ENCODE peak calls at places on chromosome 12, in six cellular contexts. K, J, I, H, P and M are unnamed samples.

GRCh38 chr12:4984971-4985370 is 58.7 kb upstream of the KCNA5 start:
- DNase-seq in I (no peak), K (no peak), J (no peak), H (no peak), P (no peak), M (no peak)

GRCh38 chr12:121224591-121224990 is 14.7 kb downstream of the P2RX4 start:
- DNase-seq in P (no peak), J (no peak), I (no peak), H (no peak), K (no peak), M (no peak)

GRCh38 chr12:3628629-3629028 is 124.3 kb downstream of the CRACR2A start:
- DNase-seq in I (no peak), J (no peak), H (no peak), P (no peak), K (no peak), M (no peak)

GRCh38 chr12:14239350-14239934 is 126.0 kb upstream of the ATF7IP start:
- DNase-seq in P (peak), H (peak), I (no peak), J (no peak), K (no peak), M (no peak)

GRCh38 chr12:73057428-73057827 is 785.3 kb downstream of the TRHDE start:
- DNase-seq in J (no peak), K (no peak), I (no peak), H (no peak), P (no peak), M (no peak)

GRCh38 chr12:75825686-75826085 is 205.9 kb downstream of the PHLDA1 start:
- DNase-seq in P (no peak), J (no peak), I (no peak), K (no peak), H (no peak), M (no peak)

GRCh38 chr12:3772380-3772779 is 19.5 kb upstream of the CRACR2A start:
- DNase-seq in K (no peak), I (no peak), P (no peak), J (no peak), H (no peak), M (no peak)

GRCh38 chr12:29882771-29883315 is 99.1 kb upstream of the TMTC1 start:
- DNase-seq in K (no peak), I (no peak), P (no peak), J (no peak), H (no peak), M (no peak)

GRCh38 chr12:106345739-106346138 is 11.8 kb upstream of the POLR3B start:
- DNase-seq in I (no peak), H (peak), J (no peak), P (no peak), K (peak), M (no peak)

GRCh38 chr12:1949771-1950470 is 31.5 kb upstream of the CACNA2D4 start:
- DNase-seq in I (no peak), J (no peak), P (no peak), H (no peak), K (no peak), M (no peak)

GRCh38 chr12:39145175-39145999 is 240.0 kb upstream of the CPNE8 start:
- DNase-seq in K (no peak), J (peak), H (no peak), P (no peak), I (no peak), M (no peak)

GRCh38 chr12:128872303-128872702 is 19.0 kb downstream of the GLT1D1 start:
- DNase-seq in K (no peak), P (no peak), I (no peak), J (no peak), H (no peak), M (no peak)

GRCh38 chr12:59452746-59453145 is 143.1 kb upstream of the SLC16A7 start:
- DNase-seq in P (no peak), K (no peak), I (no peak), J (no peak), H (no peak), M (no peak)

GRCh38 chr12:44829045-44829444 is 47.1 kb downstream of the NELL2 start:
- DNase-seq in K (no peak), H (no peak), J (no peak), I (no peak), P (no peak), M (no peak)

GRCh38 chr12:28925726-28926376 is 223.2 kb upstream of the FAR2 start:
- DNase-seq in J (no peak), K (no peak), I (no peak), P (no peak), H (no peak), M (no peak)

GRCh38 chr12:57965766-57966165 is 24.4 kb downstream of the ATP23 start:
- DNase-seq in K (peak), I (no peak), H (peak), J (no peak), P (no peak), M (no peak)

GRCh38 chr12:25960176-25960575 is 1.7 kb downstream of the RASSF8 start:
- DNase-seq in K (no peak), H (no peak), I (no peak), J (no peak), P (no peak), M (no peak)

GRCh38 chr12:89777685-89778379 is 69.2 kb upstream of the ATP2B1 start:
- DNase-seq in I (no peak), H (no peak), P (no peak), J (no peak), K (no peak), M (no peak)

GRCh38 chr12:53097564-53098353 is at the start of gene IGFBP6:
- DNase-seq in P (no peak), I (no peak), K (peak), J (no peak), H (no peak), M (no peak)

GRCh38 chr12:83016226-83016835 is 329.6 kb downstream of the TMTC2 start:
- DNase-seq in H (peak), P (no peak), I (no peak), J (no peak), K (peak), M (no peak)

GRCh38 chr12:76670776-76671175 is 93.1 kb upstream of the ZDHHC17 start:
- DNase-seq in I (no peak), H (no peak), K (no peak), J (no peak), P (no peak), M (no peak)

GRCh38 chr12:89706551-89707348 is 1.9 kb downstream of the ATP2B1 start:
- DNase-seq in P (no peak), I (no peak), H (no peak), K (no peak), J (no peak), M (no peak)

GRCh38 chr12:124625867-124626675 is 58.7 kb upstream of the NCOR2 start:
- DNase-seq in J (no peak), I (no peak), H (peak), K (peak), P (no peak), M (no peak)

GRCh38 chr12:48157889-48158370 is 615 bp upstream of the ASB8 start:
- DNase-seq in I (no peak), J (no peak), H (no peak), P (no peak), K (peak), M (no peak)

GRCh38 chr12:90153827-90154226 is 445.2 kb upstream of the ATP2B1 start:
- DNase-seq in J (no peak), K (no peak), H (no peak), I (no peak), P (no peak), M (no peak)

GRCh38 chr12:58388261-58388660 is 446.9 kb downstream of the ATP23 start:
- DNase-seq in H (no peak), J (no peak), P (no peak), K (no peak), I (no peak), M (no peak)

GRCh38 chr12:12993367-12993766 is 6.7 kb downstream of the HEBP1 start:
- DNase-seq in H (no peak), P (no peak), J (no peak), I (no peak), K (no peak), M (no peak)

GRCh38 chr12:12996235-12996634 is 3.8 kb downstream of the HEBP1 start:
- DNase-seq in H (no peak), K (no peak), P (no peak), I (no peak), J (no peak), M (no peak)

GRCh38 chr12:12990700-12991468 is 9.2 kb downstream of the HEBP1 start:
- DNase-seq in H (no peak), K (no peak), P (no peak), I (no peak), J (no peak), M (no peak)

GRCh38 chr12:12995088-12995487 is 5.0 kb downstream of the HEBP1 start:
- DNase-seq in H (no peak), I (no peak), J (no peak), K (no peak), P (no peak), M (no peak)

DNA sequence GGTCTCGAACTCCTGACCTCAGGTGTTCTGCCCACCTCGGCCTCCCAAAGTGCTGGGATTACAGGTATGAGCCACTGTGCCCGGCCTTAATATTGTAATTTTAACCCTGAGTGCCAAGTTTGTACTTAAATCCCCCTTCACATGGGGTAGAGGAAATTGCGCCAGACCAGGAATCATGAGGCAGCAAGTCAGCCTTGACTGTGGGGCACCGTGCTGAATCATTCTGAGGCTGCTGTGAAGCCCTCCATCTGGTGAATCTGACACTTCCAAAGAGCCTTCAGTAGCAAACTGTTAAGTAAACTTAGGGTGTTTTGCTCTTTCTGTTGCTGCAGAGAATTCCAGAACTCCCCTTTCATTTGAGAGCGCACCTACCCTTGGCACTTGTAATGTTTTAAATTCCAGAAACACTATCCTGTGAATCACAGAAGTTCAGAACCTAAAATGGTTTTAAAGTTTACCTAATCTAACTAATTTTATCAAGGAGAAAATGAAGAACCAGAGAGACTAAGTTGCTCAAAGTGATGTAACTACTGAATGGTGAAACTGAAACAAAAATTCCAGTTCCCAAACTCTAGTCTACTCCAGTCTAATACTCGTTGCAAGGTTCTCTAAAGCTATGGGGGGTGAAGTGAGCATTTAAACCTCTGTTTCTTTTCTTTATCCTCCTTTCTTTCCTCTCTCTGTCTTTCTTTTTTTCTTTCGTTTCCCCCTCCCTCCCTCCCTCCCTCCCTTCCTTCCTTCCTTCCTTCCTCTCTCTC is 7.5 kb downstream of the HEBP1 start:
- DNase-seq in J (no peak), K (peak), I (no peak), H (peak), P (no peak), M (no peak)
- TF ChIP-seq POLR2A in J (no peak), K (no peak), I (no peak), H (no peak), P (no peak), M (no peak)

GRCh38 chr12:10354502-10354901 is 35.3 kb downstream of the KLRK1 start:
- DNase-seq in J (no peak), P (no peak), I (no peak), K (no peak), H (peak), M (no peak)
- TF ChIP-seq TAF1 in J (no peak), P (no peak), I (no peak), K (no peak), H (no peak), M (no peak)

DNA sequence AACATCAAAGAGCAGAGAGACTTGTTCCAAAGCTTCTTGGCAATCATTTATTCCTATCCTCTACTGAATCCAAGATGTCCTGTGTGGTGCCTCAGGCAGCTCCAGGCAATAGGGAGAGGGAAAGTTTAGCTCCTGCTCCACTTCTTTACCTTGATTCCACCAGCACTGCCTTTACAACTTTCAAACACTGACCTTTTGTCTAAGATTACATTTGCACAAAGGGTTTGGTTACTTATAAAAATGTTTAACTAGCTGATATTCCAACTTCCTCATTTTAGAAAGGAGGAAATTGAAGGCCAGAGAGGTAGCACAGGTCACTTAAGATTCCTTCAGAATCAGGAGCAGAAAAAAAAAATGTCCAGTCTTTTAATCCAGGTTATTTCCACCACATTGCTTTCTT is 192.7 kb downstream of the BTG1 start:
- DNase-seq in H (no peak), I (no peak), P (no peak), K (no peak), J (no peak), M (no peak)
- TF ChIP-seq POLR2AphosphoS5 in H (no peak), I (no peak), P (no peak), K (no peak), J (no peak), M (no peak)

GRCh38 chr12:105107497-105108371 is at the start of gene WASHC4:
- DNase-seq in P (peak), H (peak), J (peak), K (peak), I (peak), M (peak)
- TF ChIP-seq POLR2A in P (peak), H (peak), J (peak), K (peak), I (peak), M (peak)

DNA sequence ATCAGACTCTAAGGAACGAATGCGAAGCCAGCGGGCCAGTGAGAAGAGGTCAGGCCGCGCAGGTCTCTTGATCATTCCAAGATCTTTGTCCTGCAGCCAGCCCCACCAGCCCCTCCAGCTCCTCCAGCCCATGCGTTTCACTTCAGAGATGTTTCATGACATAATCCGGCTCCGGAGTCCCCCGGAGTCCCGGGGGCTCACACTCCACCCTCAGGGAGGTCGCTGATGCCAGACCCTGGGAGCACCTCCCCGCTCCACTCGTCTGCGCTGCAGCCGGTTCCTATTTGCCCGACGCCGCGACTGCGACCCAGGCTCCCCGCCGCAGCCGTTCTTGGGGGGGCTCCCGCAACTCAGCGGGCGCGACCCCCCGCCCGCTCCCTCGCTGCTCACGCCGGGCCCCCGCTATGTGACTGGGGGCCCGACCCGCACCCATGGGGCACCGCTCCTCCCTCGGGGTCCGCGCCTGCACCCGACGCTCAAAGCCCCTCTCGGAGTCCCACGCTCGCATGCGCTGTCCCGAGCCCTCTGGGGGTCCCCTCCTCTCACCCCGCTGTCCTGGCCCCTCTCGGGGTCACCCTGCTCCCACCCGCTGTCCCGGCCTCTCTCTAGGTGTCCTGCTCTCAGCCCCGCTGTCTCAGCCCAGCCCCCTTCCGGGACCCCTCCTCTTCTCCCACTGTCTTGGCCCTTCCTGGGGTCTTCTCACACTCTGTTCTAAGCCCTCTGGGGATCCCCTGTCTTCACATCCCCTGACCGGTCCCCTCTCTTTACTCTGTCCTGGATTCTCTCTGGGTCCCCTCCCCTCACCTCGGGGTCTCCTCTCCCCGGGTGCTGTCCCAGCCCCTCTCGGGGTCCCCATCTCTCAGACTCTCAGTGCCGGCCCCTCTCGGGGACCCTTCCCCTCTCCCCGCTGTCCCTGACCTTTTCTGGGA is 1.1 kb downstream of the TAOK3 start:
- DNase-seq in H (no peak), I (no peak), J (no peak), K (peak), P (no peak), M (no peak)
- TF ChIP-seq TAF1 in H (no peak), I (no peak), J (no peak), K (no peak), P (no peak), M (no peak)

GRCh38 chr12:68495666-68496065 is 115.0 kb upstream of the RAP1B start:
- DNase-seq in I (no peak), J (no peak), P (no peak), H (no peak), K (no peak), M (no peak)
- TF ChIP-seq POLR2AphosphoS5 in I (no peak), J (no peak), P (no peak), H (no peak), K (no peak), M (no peak)

GRCh38 chr12:56189336-56189917 is at the start of gene SMARCC2:
- DNase-seq in P (peak), H (peak), K (peak), I (peak), J (peak), M (peak)
- TF ChIP-seq POLR2A in P (peak), H (peak), K (peak), I (peak), J (peak), M (peak)

GRCh38 chr12:132289356-132290202 is 39.8 kb downstream of the GALNT9 start:
- DNase-seq in P (no peak), K (no peak), J (no peak), I (no peak), H (no peak), M (no peak)
- TF ChIP-seq TAF1 in P (no peak), K (no peak), J (no peak), I (no peak), H (no peak), M (no peak)

DNA sequence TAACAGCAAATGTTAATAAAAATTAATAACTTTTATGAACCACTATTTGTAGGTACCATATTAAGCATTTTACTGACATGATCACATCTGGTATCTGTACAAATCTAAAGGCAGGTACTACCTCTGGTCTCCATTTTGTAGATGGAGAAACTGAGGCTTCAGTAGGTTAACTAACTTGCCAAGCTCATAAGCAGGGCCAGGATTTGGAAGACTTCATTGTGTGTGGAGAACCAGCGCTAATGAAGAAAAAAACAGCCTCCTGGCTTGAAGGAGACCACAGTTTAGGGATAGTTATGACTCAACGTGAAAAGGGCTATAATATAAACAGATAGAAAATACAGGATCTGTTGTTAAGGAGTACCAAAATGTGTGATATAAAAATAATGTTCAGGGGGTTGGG is 1.0 kb downstream of the NUP37 start:
- DNase-seq in H (no peak), P (no peak), K (no peak), I (no peak), J (no peak), M (no peak)
- TF ChIP-seq POLR2AphosphoS5 in H (no peak), P (no peak), K (no peak), I (no peak), J (no peak), M (no peak)

GRCh38 chr12:110029290-110029689 is 19.0 kb downstream of the C12orf76 start:
- DNase-seq in H (no peak), J (no peak), K (no peak), I (no peak), P (no peak), M (no peak)

GRCh38 chr12:110028323-110028722 is 20.0 kb downstream of the C12orf76 start:
- DNase-seq in J (no peak), I (no peak), H (no peak), K (no peak), P (no peak), M (no peak)

GRCh38 chr12:110020956-110021355 is 21.7 kb downstream of the ANKRD13A start:
- DNase-seq in K (no peak), I (no peak), J (no peak), H (no peak), P (no peak), M (no peak)

GRCh38 chr12:110022980-110023633 is 23.9 kb downstream of the ANKRD13A start:
- DNase-seq in H (no peak), J (no peak), P (no peak), K (no peak), I (no peak), M (no peak)

DNA sequence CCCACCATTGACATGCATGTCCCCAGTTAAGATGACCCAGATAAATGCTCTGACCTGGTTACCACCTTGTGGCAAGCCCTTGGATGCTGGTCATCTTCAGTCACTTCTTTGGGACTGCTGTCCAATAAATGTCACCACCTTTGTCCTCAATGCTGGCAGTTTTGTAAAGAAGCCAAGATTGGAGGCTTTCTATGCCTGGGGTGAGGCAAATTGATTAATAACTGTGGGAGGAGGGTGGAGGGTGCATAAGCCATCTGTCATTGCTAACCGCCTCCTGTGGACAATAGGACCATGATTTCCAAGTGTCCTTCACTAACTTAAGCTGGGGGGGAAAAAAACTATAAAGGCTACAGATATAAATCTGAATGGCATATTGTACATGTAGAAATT is 24.4 kb downstream of the ANKRD13A start:
- DNase-seq in K (no peak), H (no peak), I (no peak), J (no peak), P (no peak), M (no peak)
- TF ChIP-seq POLR2A in K (no peak), H (no peak), I (no peak), J (no peak), P (no peak), M (no peak)